ENCODE peak calls at places on chromosome 21, in seven cellular contexts. A, K, T, C, L, Q and D are unnamed samples.

GRCh38 chr21:35529141-35529863 is 480.2 kb upstream of the RUNX1 start:
- DNase-seq in K (no peak), L (peak; percentile 65), T (no peak), A (no peak), C (no peak), Q (no peak), D (peak; percentile 50)

GRCh38 chr21:16644690-16645089 is 868.2 kb upstream of the CXADR start:
- DNase-seq in C (no peak), Q (peak; percentile 78), K (no peak), L (peak; percentile 40), T (no peak), A (no peak), D (peak; percentile 52)

GRCh38 chr21:36861924-36862323 is 104.5 kb downstream of the HLCS start:
- DNase-seq in L (no peak), K (no peak), Q (no peak), A (no peak), T (no peak), C (no peak), D (no peak)

GRCh38 chr21:16324630-16325029 is 594.8 kb downstream of the USP25 start:
- DNase-seq in A (no peak), K (no peak), C (no peak), T (no peak), Q (peak; percentile 41), L (no peak), D (no peak)

GRCh38 chr21:26795866-26796329 is 49.3 kb downstream of the ADAMTS1 start:
- DNase-seq in A (peak; percentile 80), K (no peak), L (peak; percentile 98), C (peak; percentile 55), T (peak; percentile 83), Q (peak; percentile 99), D (peak; percentile 86)

GRCh38 chr21:33543505-33544129 is 779 bp downstream of the SON start:
- DNase-seq in T (no peak), L (no peak), C (no peak), A (peak; percentile 80), Q (peak; percentile 62), K (no peak), D (no peak)

GRCh38 chr21:14273736-14274538 is 58.0 kb downstream of the RBM11 start:
- DNase-seq in K (no peak), T (no peak), L (peak; percentile 1), A (peak; percentile 65), C (no peak), Q (no peak), D (no peak)

GRCh38 chr21:37335053-37335452 is 31.5 kb upstream of the DYRK1A start:
- DNase-seq in L (no peak), Q (no peak), C (no peak), T (no peak), K (no peak), A (no peak), D (no peak)

GRCh38 chr21:34726627-34727337 is 58.0 kb downstream of the CLIC6 start:
- DNase-seq in A (no peak), C (no peak), L (peak; percentile 16), Q (no peak), K (no peak), T (no peak), D (no peak)

GRCh38 chr21:33865996-33866575 is 49.5 kb downstream of the ATP5PO start:
- DNase-seq in C (no peak), K (no peak), Q (no peak), T (no peak), A (no peak), L (no peak), D (no peak)

GRCh38 chr21:17730782-17731181 is 88.4 kb downstream of the C21orf91 start:
- DNase-seq in Q (no peak), A (no peak), T (no peak), L (no peak), C (no peak), K (no peak), D (no peak)

GRCh38 chr21:15301014-15301413 is 236.2 kb upstream of the NRIP1 start:
- DNase-seq in K (no peak), C (peak; percentile 46), Q (peak; percentile 49), A (no peak), L (no peak), T (no peak), D (no peak)

GRCh38 chr21:8989883-8990325 is 1531.5 kb upstream of the TPTE start:
- DNase-seq in T (no peak), A (no peak), L (no peak), C (peak; percentile 96), K (no peak), Q (no peak), D (no peak)

GRCh38 chr21:14076143-14076806 is 134.5 kb downstream of the LIPI start:
- DNase-seq in A (no peak), T (no peak), C (no peak), Q (no peak), L (no peak), K (no peak), D (no peak)

DNA sequence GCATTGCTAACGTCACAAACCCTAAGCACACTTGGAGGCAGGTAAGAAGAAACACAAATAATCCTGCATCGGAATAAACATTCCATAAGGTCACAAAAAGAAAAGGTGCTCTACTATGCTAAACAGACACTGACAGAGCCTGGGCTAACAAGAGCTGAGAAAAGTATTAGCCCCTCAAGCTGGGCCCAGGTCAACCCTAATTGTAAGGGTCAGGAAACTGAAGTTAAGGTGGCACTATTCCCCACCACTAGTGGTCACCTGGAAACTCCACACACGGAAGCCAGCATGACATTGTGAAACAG is 1.3 kb downstream of the PTTG1IP start:
- DNase-seq in C (no peak), T (no peak), Q (no peak), K (no peak), A (no peak), L (no peak), D (no peak)
- H3K4me3 ChIP-seq in C (peak overlapping the region; percentile 86), T (peak overlapping the region; percentile 98), Q (peak overlapping the region; percentile 77), K (peak overlapping the region; percentile 91), A (no peak overlapping the region), L (peak overlapping the region; percentile 64), D (peak overlapping the region; percentile 85)

DNA sequence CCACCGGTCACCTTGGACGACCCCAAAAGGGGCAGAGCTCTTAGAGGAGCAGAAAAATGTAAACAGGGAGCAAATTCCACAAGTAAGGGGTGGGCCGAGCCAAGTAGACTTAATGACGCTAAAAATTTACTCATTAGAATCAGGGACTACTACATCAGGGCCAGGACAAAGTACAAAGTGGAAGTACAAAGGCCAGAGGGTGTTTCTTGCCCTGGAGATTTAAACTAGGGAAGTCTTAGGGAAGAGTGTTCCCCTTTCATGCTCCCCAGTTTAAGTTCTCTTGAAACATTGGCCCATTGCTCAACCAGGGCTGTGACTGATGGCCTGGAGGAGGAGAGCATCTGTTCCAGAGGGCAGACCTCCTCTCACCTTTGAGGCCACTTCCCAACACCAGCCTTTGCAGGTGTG is 48.6 kb downstream of the BACH1 start:
- DNase-seq in K (no peak), Q (no peak), T (no peak), A (no peak), L (no peak), C (no peak), D (no peak)
- TF ChIP-seq CTCF in K (no peak), Q (no peak), T (no peak), A (no peak), L (no peak), C (no peak), D (no peak)

DNA sequence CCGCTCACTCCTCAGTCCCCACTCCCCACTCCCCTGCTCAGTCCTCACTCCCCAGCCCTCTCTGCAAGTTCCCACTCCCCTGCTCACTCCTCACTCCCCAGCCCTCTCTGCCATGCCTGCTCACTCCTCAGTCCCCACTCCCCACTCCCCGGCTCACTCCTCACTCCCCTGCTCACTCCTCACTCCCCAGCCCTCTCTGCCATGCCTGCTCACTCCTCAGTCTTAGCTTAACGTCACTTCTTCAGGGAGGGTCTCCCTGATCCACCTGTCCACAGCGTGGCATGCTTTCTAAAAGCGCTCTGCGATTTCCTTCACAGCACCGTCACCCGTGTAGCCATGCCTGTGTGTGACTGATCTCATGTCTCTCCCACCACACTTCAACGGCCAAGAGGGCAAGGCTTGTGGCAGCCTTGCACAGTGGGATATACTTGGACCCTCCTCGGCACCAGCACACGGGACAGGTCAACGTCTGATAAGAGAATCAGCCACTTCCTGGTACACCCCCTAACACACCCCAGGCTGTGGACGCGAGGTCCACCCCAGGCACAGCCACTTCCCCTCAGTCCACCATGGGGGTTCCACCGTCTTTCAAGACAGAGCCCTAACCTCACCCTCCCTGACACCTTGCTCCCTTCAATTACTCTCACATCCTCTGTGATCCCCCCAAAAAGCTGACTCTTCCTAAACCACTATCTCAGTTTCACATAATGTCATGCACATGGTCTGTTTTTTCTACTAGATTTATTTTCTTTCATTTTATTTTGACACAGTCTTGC is 14.0 kb downstream of the PRDM15 start:
- DNase-seq in T (no peak), C (no peak), K (no peak), A (no peak), Q (no peak), L (no peak), D (no peak)
- H3K4me3 ChIP-seq in T (no peak overlapping the region), C (no peak overlapping the region), K (no peak overlapping the region), A (no peak overlapping the region), Q (no peak overlapping the region), L (no peak overlapping the region), D (no peak overlapping the region)

GRCh38 chr21:29148535-29148934 is 18.1 kb downstream of the MAP3K7CL start:
- DNase-seq in T (no peak), A (no peak), K (no peak), C (no peak), L (peak; percentile 54), Q (peak; percentile 83), D (peak; percentile 85)
- TF ChIP-seq CTCF in T (no peak), A (no peak), K (no peak), C (no peak), L (no peak), Q (no peak), D (no peak)

GRCh38 chr21:31343680-31344480 is at the start of gene TIAM1:
- DNase-seq in Q (peak; percentile 84), T (peak; percentile 77), C (peak; percentile 4), L (peak; percentile 79), K (peak; percentile 5), A (peak; percentile 58), D (peak; percentile 59)
- H3K4me3 ChIP-seq in Q (peak within 1 kb of the TSS; percentile 63), T (peak within 1 kb of the TSS; percentile 72), C (no peak within 1 kb of the TSS), L (peak within 1 kb of the TSS; percentile 38), K (peak within 1 kb of the TSS; percentile 61), A (no peak within 1 kb of the TSS), D (peak within 1 kb of the TSS; percentile 37)

DNA sequence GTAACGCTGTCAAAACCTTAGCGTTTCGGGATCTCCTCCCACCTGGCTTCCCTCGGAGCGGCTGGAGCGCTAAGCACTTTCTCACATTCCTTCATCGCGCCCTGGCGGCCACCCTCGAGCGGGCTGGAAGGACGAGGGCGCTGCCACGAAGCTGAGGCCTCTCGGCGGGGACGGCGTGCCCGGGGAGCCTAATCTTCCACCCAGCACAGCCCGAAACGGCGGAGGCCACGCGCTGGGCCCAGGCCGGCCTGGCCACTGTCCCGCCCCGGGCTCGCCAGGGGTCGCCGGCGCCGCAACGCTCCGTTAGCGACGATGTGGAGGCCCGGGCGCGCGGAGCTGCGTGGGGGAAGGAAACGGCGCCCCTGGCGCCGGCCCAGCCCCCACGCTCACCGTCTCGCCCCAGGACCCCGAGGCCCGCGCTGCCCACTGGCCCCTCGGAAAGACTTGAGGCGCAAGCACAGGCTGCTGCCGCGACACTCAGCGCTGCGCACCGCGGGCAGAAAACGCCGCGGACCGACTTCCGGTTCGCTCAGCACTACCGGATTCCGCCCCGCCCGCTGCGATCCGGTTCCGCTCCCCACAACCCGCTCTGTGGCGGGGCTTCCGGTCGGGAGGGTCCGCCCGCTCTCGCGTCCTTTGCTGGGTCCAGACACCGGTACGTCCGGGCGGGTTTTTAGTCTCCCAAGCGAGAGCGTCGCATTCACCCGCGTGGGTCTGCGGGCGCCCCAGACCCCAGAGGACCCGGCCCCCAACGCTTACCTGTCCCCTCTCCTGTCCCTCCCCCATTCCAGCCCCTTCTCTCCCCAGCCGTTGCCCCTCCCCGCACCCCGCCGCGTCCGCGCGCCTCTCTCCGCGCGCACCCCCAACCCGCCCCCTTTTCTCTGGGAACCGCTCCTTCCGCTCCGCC is at the start of gene YBEY:
- DNase-seq in T (peak; percentile 94), C (peak; percentile 92), K (peak; percentile 48), Q (peak; percentile 88), A (peak; percentile 92), L (peak; percentile 96), D (peak; percentile 98)
- TF ChIP-seq CTCF in T (no peak), C (no peak), K (peak; percentile 44), Q (peak; percentile 22), A (peak; percentile 51), L (peak; percentile 38), D (peak; percentile 26)

GRCh38 chr21:43865471-43866181 is 603 bp downstream of the AGPAT3 start:
- DNase-seq in C (no peak), L (peak; percentile 38), A (no peak), K (no peak), T (no peak), Q (peak; percentile 13), D (peak; percentile 64)
- H3K4me3 ChIP-seq in C (peak overlapping the region; percentile 98), L (peak overlapping the region; percentile 55), A (peak overlapping the region; percentile 90), K (peak overlapping the region; percentile 97), T (peak overlapping the region; percentile 74), Q (peak overlapping the region; percentile 63), D (peak overlapping the region; percentile 69)